ENCODE peak calls at places on chromosomes 6 and 20, in four cellular contexts. One of them, this sample, is unnamed.

GRCh38 chr6:816510-817084 is 123.7 kb upstream of the EXOC2 start:
- DNase-seq in heart right ventricle: no peak
- DNase-seq in pancreas: no peak
- DNase-seq in BE2C: no peak
- DNase-seq in this sample: no peak

GRCh38 chr20:57902478-57902877 is 192.7 kb upstream of the PMEPA1 start:
- DNase-seq in pancreas: no peak
- DNase-seq in heart right ventricle: no peak
- DNase-seq in BE2C: no peak
- DNase-seq in this sample: peak

GRCh38 chr6:157787080-157787479 is 36.0 kb upstream of the SNX9 start:
- DNase-seq in heart right ventricle: no peak
- DNase-seq in BE2C: no peak
- DNase-seq in pancreas: peak
- DNase-seq in this sample: no peak

GRCh38 chr6:64310214-64310613 is 674.6 kb downstream of the PHF3 start:
- DNase-seq in pancreas: no peak
- DNase-seq in BE2C: no peak
- DNase-seq in heart right ventricle: no peak
- DNase-seq in this sample: no peak

GRCh38 chr20:54219751-54220426 is 12.0 kb downstream of the PFDN4 start:
- DNase-seq in heart right ventricle: no peak
- DNase-seq in BE2C: no peak
- DNase-seq in pancreas: no peak
- DNase-seq in this sample: no peak

GRCh38 chr20:38897267-38897666 is 28.9 kb upstream of the FAM83D start:
- DNase-seq in heart right ventricle: no peak
- DNase-seq in BE2C: no peak
- DNase-seq in pancreas: no peak
- DNase-seq in this sample: no peak

GRCh38 chr6:133621751-133622150 is 267.2 kb upstream of the TCF21 start:
- DNase-seq in BE2C: no peak
- DNase-seq in heart right ventricle: no peak
- DNase-seq in pancreas: no peak
- DNase-seq in this sample: no peak

GRCh38 chr20:19995220-19995863 is 21.8 kb upstream of the NAA20 start:
- DNase-seq in BE2C: peak
- DNase-seq in pancreas: no peak
- DNase-seq in heart right ventricle: no peak
- DNase-seq in this sample: no peak

GRCh38 chr6:89022747-89023289 is 57.7 kb upstream of the PNRC1 start:
- DNase-seq in heart right ventricle: no peak
- DNase-seq in BE2C: no peak
- DNase-seq in pancreas: no peak
- DNase-seq in this sample: peak

GRCh38 chr6:119328254-119328653 is 21.3 kb downstream of the MAN1A1 start:
- DNase-seq in BE2C: no peak
- DNase-seq in heart right ventricle: no peak
- DNase-seq in pancreas: no peak
- DNase-seq in this sample: no peak

GRCh38 chr20:50248104-50248631 is 57.5 kb downstream of the CEBPB start:
- DNase-seq in BE2C: no peak
- DNase-seq in pancreas: no peak
- DNase-seq in heart right ventricle: no peak
- DNase-seq in this sample: peak

GRCh38 chr6:117955684-117956083 is 48.6 kb downstream of the SLC35F1 start:
- DNase-seq in heart right ventricle: no peak
- DNase-seq in BE2C: no peak
- DNase-seq in pancreas: no peak
- DNase-seq in this sample: no peak

GRCh38 chr6:85677243-85677956 is 34.7 kb upstream of the SYNCRIP start:
- DNase-seq in pancreas: no peak
- DNase-seq in heart right ventricle: no peak
- DNase-seq in BE2C: no peak
- DNase-seq in this sample: no peak

GRCh38 chr6:83252717-83253116 is 59.6 kb downstream of the RWDD2A start:
- DNase-seq in BE2C: no peak
- DNase-seq in heart right ventricle: no peak
- DNase-seq in pancreas: no peak
- DNase-seq in this sample: no peak

GRCh38 chr6:109372070-109372585 is 10.1 kb downstream of the CD164 start:
- DNase-seq in heart right ventricle: no peak
- DNase-seq in BE2C: no peak
- DNase-seq in pancreas: no peak
- DNase-seq in this sample: no peak

GRCh38 chr20:38130687-38131587 is 34.1 kb downstream of the TGM2 start:
- DNase-seq in BE2C: no peak
- DNase-seq in pancreas: no peak
- DNase-seq in heart right ventricle: no peak
- DNase-seq in this sample: no peak

GRCh38 chr6:35343092-35343834 is 905 bp downstream of the PPARD start:
- DNase-seq in pancreas: peak
- DNase-seq in heart right ventricle: peak
- DNase-seq in BE2C: peak
- DNase-seq in this sample: no peak

GRCh38 chr20:8901237-8902025 is 167.5 kb upstream of the PLCB4 start:
- DNase-seq in heart right ventricle: peak
- DNase-seq in BE2C: no peak
- DNase-seq in pancreas: no peak
- DNase-seq in this sample: no peak

GRCh38 chr20:38043512-38044300 is 10.2 kb downstream of the RPRD1B start:
- DNase-seq in heart right ventricle: no peak
- DNase-seq in BE2C: no peak
- DNase-seq in pancreas: no peak
- DNase-seq in this sample: peak

GRCh38 chr6:170114956-170115855 is 175.7 kb downstream of the DLL1 start:
- DNase-seq in BE2C: peak
- DNase-seq in heart right ventricle: no peak
- DNase-seq in pancreas: no peak
- DNase-seq in this sample: no peak

GRCh38 chr6:142942805-142943227 is 2.2 kb downstream of the HIVEP2 start:
- DNase-seq in heart right ventricle: no peak
- DNase-seq in pancreas: no peak
- DNase-seq in BE2C: no peak
- DNase-seq in this sample: no peak

GRCh38 chr20:32017711-32018251 is 7.5 kb downstream of the CCM2L start:
- DNase-seq in BE2C: peak
- DNase-seq in heart right ventricle: no peak
- DNase-seq in pancreas: peak
- DNase-seq in this sample: no peak

GRCh38 chr6:4632411-4632810 is 143.8 kb upstream of the CDYL start:
- DNase-seq in pancreas: no peak
- DNase-seq in BE2C: no peak
- DNase-seq in heart right ventricle: no peak
- DNase-seq in this sample: no peak

GRCh38 chr6:162055365-162055764 is 672.2 kb downstream of the PRKN start:
- DNase-seq in heart right ventricle: no peak
- DNase-seq in pancreas: peak
- DNase-seq in BE2C: no peak
- DNase-seq in this sample: no peak

GRCh38 chr20:33654680-33655161 is 7.4 kb upstream of the C20orf144 start:
- DNase-seq in BE2C: no peak
- DNase-seq in heart right ventricle: no peak
- DNase-seq in pancreas: peak
- DNase-seq in this sample: no peak

GRCh38 chr6:141313986-141314385 is 818.7 kb upstream of the GJE1 start:
- DNase-seq in heart right ventricle: no peak
- DNase-seq in BE2C: no peak
- DNase-seq in pancreas: no peak
- DNase-seq in this sample: no peak

GRCh38 chr6:168276576-168277273 is 42.9 kb downstream of the DACT2 start:
- DNase-seq in pancreas: no peak
- DNase-seq in heart right ventricle: no peak
- DNase-seq in BE2C: no peak
- DNase-seq in this sample: no peak

GRCh38 chr6:107550241-107550840 is 60.4 kb downstream of the SOBP start:
- DNase-seq in heart right ventricle: no peak
- DNase-seq in pancreas: no peak
- DNase-seq in BE2C: no peak
- DNase-seq in this sample: no peak

GRCh38 chr20:51237790-51238189 is 214.9 kb upstream of the KCNG1 start:
- DNase-seq in BE2C: no peak
- DNase-seq in pancreas: no peak
- DNase-seq in heart right ventricle: peak
- DNase-seq in this sample: no peak

GRCh38 chr20:14142171-14142570 is 146.9 kb downstream of the MACROD2 start:
- DNase-seq in pancreas: peak
- DNase-seq in heart right ventricle: no peak
- DNase-seq in BE2C: peak
- DNase-seq in this sample: peak

GRCh38 chr6:6908116-6908515 is 199.6 kb upstream of the RREB1 start:
- DNase-seq in heart right ventricle: no peak
- DNase-seq in pancreas: no peak
- DNase-seq in BE2C: no peak
- DNase-seq in this sample: no peak
- TF ChIP-seq CTCF in heart right ventricle: no peak
- TF ChIP-seq CTCF in pancreas: no peak
- TF ChIP-seq CTCF in BE2C: no peak
- TF ChIP-seq CTCF in this sample: no peak

DNA sequence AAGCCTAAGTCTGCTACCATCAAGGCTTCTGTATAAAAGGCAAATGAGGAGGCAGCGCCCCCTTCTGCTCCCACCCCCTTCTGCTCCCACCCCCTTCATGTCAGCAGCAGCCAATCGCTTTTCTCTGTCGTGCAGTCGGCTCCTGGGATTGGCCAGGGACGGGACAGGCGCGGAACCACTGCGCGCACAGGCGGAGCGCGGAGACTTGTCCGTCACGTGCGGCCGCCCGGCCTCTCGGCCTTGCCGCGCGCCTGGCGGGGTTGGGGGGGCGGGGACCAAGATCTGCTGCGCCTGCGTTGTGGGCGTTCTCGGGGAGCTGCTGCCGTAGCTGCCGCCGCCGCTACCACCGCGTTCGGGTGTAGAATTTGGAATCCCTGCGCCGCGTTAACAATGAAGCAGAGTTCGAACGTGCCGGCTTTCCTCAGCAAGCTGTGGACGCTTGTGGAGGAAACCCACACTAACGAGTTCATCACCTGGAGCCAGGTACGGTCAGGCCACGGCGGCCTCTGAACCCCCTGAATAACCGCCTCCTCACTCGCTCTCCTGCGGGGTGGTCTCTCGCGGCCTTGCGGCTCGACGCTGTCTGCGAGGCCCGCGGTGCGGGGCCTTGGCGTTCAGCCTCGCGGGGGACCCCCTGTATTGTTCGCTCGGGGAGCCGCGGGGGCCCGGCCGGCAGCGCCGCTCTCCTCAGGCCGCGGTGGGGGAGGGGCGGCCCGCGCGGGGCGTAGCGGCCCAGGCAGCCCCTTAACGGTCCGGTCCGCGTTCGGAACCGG is at the start of gene HSF2:
- DNase-seq in heart right ventricle: peak
- DNase-seq in pancreas: peak
- DNase-seq in BE2C: peak
- DNase-seq in this sample: peak
- TF ChIP-seq CTCF in heart right ventricle: no peak
- TF ChIP-seq CTCF in pancreas: no peak
- TF ChIP-seq CTCF in BE2C: peak
- TF ChIP-seq CTCF in this sample: peak

DNA sequence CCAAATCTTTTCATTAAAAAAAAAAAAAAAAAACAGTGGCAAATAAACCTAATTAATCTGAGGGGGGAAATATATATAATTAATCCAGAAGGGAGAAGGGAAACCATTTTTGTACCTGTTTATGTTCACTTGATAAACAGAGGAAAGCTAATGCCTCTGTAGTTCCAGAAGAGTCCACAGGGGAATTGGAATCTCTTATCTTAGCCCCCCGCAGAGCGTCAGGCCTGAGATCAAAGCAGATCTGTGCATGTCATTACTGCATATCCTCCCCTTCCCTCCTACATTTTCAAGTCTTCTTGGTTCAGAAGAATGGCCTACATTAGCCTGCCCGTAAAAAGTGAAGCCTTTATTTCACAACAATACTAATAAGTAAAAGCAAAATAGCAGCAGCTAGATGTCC is 157.2 kb downstream of the PTPRT start:
- DNase-seq in pancreas: no peak
- DNase-seq in BE2C: no peak
- DNase-seq in heart right ventricle: no peak
- DNase-seq in this sample: no peak
- TF ChIP-seq CTCF in pancreas: no peak
- TF ChIP-seq CTCF in BE2C: no peak
- TF ChIP-seq CTCF in heart right ventricle: no peak
- TF ChIP-seq CTCF in this sample: no peak

GRCh38 chr6:70325009-70325408 is 22.1 kb upstream of the COL9A1 start:
- DNase-seq in heart right ventricle: no peak
- DNase-seq in BE2C: no peak
- DNase-seq in pancreas: no peak
- DNase-seq in this sample: no peak
- TF ChIP-seq CTCF in heart right ventricle: no peak
- TF ChIP-seq CTCF in BE2C: no peak
- TF ChIP-seq CTCF in pancreas: no peak
- TF ChIP-seq CTCF in this sample: no peak

DNA sequence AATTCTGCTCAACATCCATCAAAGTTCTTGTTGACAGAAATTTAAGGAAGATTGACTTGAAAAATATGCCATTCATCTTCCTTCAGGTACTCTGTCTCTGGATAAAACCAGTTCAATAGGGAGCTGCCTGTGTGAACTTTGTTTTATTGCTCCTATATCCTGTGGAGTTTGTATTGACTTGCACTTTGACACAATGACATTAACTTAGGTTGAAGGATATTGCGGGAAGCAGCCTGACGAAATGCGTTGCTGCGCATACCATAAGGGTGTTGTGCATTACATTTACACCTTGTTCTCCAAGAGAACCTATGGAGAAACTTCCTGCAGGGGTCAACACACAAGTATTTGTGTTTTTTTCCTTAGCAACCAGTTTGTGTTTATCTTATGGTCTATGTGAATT is 185.4 kb upstream of the GRIK2 start:
- DNase-seq in pancreas: no peak
- DNase-seq in heart right ventricle: no peak
- DNase-seq in BE2C: no peak
- DNase-seq in this sample: no peak
- TF ChIP-seq CTCF in pancreas: no peak
- TF ChIP-seq CTCF in heart right ventricle: no peak
- TF ChIP-seq CTCF in BE2C: no peak
- TF ChIP-seq CTCF in this sample: no peak

GRCh38 chr6:94065707-94066337 is 646.5 kb upstream of the EPHA7 start:
- DNase-seq in BE2C: no peak
- DNase-seq in heart right ventricle: no peak
- DNase-seq in pancreas: no peak
- DNase-seq in this sample: no peak
- TF ChIP-seq CTCF in BE2C: no peak
- TF ChIP-seq CTCF in heart right ventricle: no peak
- TF ChIP-seq CTCF in pancreas: no peak
- TF ChIP-seq CTCF in this sample: no peak

DNA sequence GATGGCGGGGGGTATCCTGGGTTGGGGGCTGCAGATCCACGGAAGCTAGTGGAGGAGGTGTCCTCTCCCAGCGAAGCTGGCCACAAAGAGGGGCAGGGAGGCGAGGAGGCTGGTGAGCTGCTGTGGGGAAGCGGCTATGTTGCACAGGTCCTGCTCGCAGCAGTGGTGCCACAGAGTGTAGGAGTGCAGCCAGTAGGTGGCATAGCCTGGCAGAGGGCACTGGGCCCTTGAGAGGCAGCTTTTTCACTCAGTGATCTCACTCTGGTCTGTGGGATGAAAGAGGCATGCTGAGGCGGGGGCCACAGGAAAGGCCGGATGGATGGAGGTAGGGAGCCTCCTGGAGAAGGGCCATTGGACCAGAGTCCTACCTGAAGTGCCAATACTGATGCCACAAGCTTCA is 2.9 kb upstream of the LY6G6D start:
- DNase-seq in pancreas: no peak
- DNase-seq in heart right ventricle: peak
- DNase-seq in BE2C: no peak
- DNase-seq in this sample: no peak
- TF ChIP-seq CTCF in pancreas: no peak
- TF ChIP-seq CTCF in heart right ventricle: no peak
- TF ChIP-seq CTCF in BE2C: no peak
- TF ChIP-seq CTCF in this sample: no peak